ENCODE peak calls at places on chromosome 19, in ten cellular contexts. One of them, this sample, is unnamed.

GRCh38 chr19:16824658-16825311 is 4.4 kb upstream of the SIN3B start:
- DNase-seq in GM12864: no peak
- DNase-seq in Peyer's patch: no peak
- DNase-seq in M059J: peak; percentile 65
- DNase-seq in PC-3: peak; percentile 19
- DNase-seq in GM20000: no peak
- DNase-seq in astrocyte of the spinal cord: peak; percentile 22
- DNase-seq in T-helper 17 cell: no peak
- DNase-seq in SJCRH30: no peak
- DNase-seq in activated CD4-positive, alpha-beta T cell treated with anti-CD3 and anti-CD28 coated beads, Interleukin-2, amount 10 ng/mL, durations not matched to agents 7 days and 5 days: no peak
- DNase-seq in this sample: peak; percentile 38

GRCh38 chr19:48543121-48543710 is 8.8 kb upstream of the SULT2B1 start:
- DNase-seq in SJCRH30: peak; percentile 68
- DNase-seq in T-helper 17 cell: no peak
- DNase-seq in activated CD4-positive, alpha-beta T cell treated with anti-CD3 and anti-CD28 coated beads, Interleukin-2, amount 10 ng/mL, durations not matched to agents 7 days and 5 days: no peak
- DNase-seq in M059J: peak; percentile 82
- DNase-seq in GM20000: no peak
- DNase-seq in astrocyte of the spinal cord: peak; percentile 8
- DNase-seq in PC-3: peak; percentile 92
- DNase-seq in GM12864: no peak
- DNase-seq in Peyer's patch: peak; percentile 64
- DNase-seq in this sample: no peak

GRCh38 chr19:41876847-41877489 is at the start of gene CD79A:
- DNase-seq in SJCRH30: peak; percentile 63
- DNase-seq in activated CD4-positive, alpha-beta T cell treated with anti-CD3 and anti-CD28 coated beads, Interleukin-2, amount 10 ng/mL, durations not matched to agents 7 days and 5 days: no peak
- DNase-seq in GM20000: peak; percentile 82
- DNase-seq in Peyer's patch: no peak
- DNase-seq in PC-3: no peak
- DNase-seq in astrocyte of the spinal cord: no peak
- DNase-seq in T-helper 17 cell: no peak
- DNase-seq in GM12864: peak; percentile 84
- DNase-seq in M059J: no peak
- DNase-seq in this sample: no peak

GRCh38 chr19:3272952-3273351 is 48.5 kb downstream of the CELF5 start:
- DNase-seq in activated CD4-positive, alpha-beta T cell treated with anti-CD3 and anti-CD28 coated beads, Interleukin-2, amount 10 ng/mL, durations not matched to agents 7 days and 5 days: no peak
- DNase-seq in SJCRH30: no peak
- DNase-seq in GM12864: no peak
- DNase-seq in T-helper 17 cell: no peak
- DNase-seq in PC-3: no peak
- DNase-seq in Peyer's patch: no peak
- DNase-seq in M059J: no peak
- DNase-seq in astrocyte of the spinal cord: no peak
- DNase-seq in GM20000: no peak
- DNase-seq in this sample: no peak

GRCh38 chr19:7168941-7169340 is 99.4 kb downstream of the ZNF557 start:
- DNase-seq in activated CD4-positive, alpha-beta T cell treated with anti-CD3 and anti-CD28 coated beads, Interleukin-2, amount 10 ng/mL, durations not matched to agents 7 days and 5 days: no peak
- DNase-seq in GM12864: no peak
- DNase-seq in astrocyte of the spinal cord: no peak
- DNase-seq in Peyer's patch: no peak
- DNase-seq in GM20000: no peak
- DNase-seq in SJCRH30: no peak
- DNase-seq in T-helper 17 cell: no peak
- DNase-seq in M059J: no peak
- DNase-seq in PC-3: no peak
- DNase-seq in this sample: no peak

GRCh38 chr19:1318678-1319471 is 33.2 kb downstream of the EFNA2 start:
- DNase-seq in T-helper 17 cell: no peak
- DNase-seq in GM12864: no peak
- DNase-seq in astrocyte of the spinal cord: no peak
- DNase-seq in GM20000: no peak
- DNase-seq in SJCRH30: peak; percentile 24
- DNase-seq in Peyer's patch: no peak
- DNase-seq in M059J: no peak
- DNase-seq in PC-3: no peak
- DNase-seq in activated CD4-positive, alpha-beta T cell treated with anti-CD3 and anti-CD28 coated beads, Interleukin-2, amount 10 ng/mL, durations not matched to agents 7 days and 5 days: no peak
- DNase-seq in this sample: no peak

GRCh38 chr19:42555317-42555716 is 27.0 kb upstream of the CEACAM1 start:
- DNase-seq in GM20000: no peak
- DNase-seq in T-helper 17 cell: no peak
- DNase-seq in activated CD4-positive, alpha-beta T cell treated with anti-CD3 and anti-CD28 coated beads, Interleukin-2, amount 10 ng/mL, durations not matched to agents 7 days and 5 days: no peak
- DNase-seq in astrocyte of the spinal cord: no peak
- DNase-seq in PC-3: no peak
- DNase-seq in SJCRH30: no peak
- DNase-seq in Peyer's patch: no peak
- DNase-seq in GM12864: no peak
- DNase-seq in M059J: no peak
- DNase-seq in this sample: no peak

GRCh38 chr19:29724741-29725140 is 9.7 kb upstream of the C19orf12 start:
- DNase-seq in PC-3: no peak
- DNase-seq in T-helper 17 cell: no peak
- DNase-seq in M059J: no peak
- DNase-seq in Peyer's patch: no peak
- DNase-seq in astrocyte of the spinal cord: no peak
- DNase-seq in SJCRH30: no peak
- DNase-seq in GM20000: no peak
- DNase-seq in GM12864: no peak
- DNase-seq in activated CD4-positive, alpha-beta T cell treated with anti-CD3 and anti-CD28 coated beads, Interleukin-2, amount 10 ng/mL, durations not matched to agents 7 days and 5 days: no peak
- DNase-seq in this sample: no peak

GRCh38 chr19:912181-913079 is 589 bp downstream of the R3HDM4 start:
- DNase-seq in M059J: no peak
- DNase-seq in PC-3: no peak
- DNase-seq in GM20000: peak; percentile 76
- DNase-seq in SJCRH30: peak; percentile 56
- DNase-seq in GM12864: no peak
- DNase-seq in Peyer's patch: no peak
- DNase-seq in T-helper 17 cell: peak; percentile 39
- DNase-seq in activated CD4-positive, alpha-beta T cell treated with anti-CD3 and anti-CD28 coated beads, Interleukin-2, amount 10 ng/mL, durations not matched to agents 7 days and 5 days: no peak
- DNase-seq in astrocyte of the spinal cord: no peak
- DNase-seq in this sample: no peak

GRCh38 chr19:49677232-49677881 is at the start of gene PRMT1:
- DNase-seq in Peyer's patch: no peak
- DNase-seq in activated CD4-positive, alpha-beta T cell treated with anti-CD3 and anti-CD28 coated beads, Interleukin-2, amount 10 ng/mL, durations not matched to agents 7 days and 5 days: peak; percentile 47
- DNase-seq in T-helper 17 cell: peak; percentile 51
- DNase-seq in SJCRH30: peak; percentile 67
- DNase-seq in astrocyte of the spinal cord: no peak
- DNase-seq in PC-3: peak; percentile 47
- DNase-seq in GM20000: no peak
- DNase-seq in M059J: peak; percentile 30
- DNase-seq in GM12864: no peak
- DNase-seq in this sample: no peak

GRCh38 chr19:48926909-48927308 is 6.6 kb upstream of the DHDH start:
- DNase-seq in GM12864: no peak
- DNase-seq in Peyer's patch: no peak
- DNase-seq in GM20000: no peak
- DNase-seq in activated CD4-positive, alpha-beta T cell treated with anti-CD3 and anti-CD28 coated beads, Interleukin-2, amount 10 ng/mL, durations not matched to agents 7 days and 5 days: peak; percentile 11
- DNase-seq in T-helper 17 cell: no peak
- DNase-seq in astrocyte of the spinal cord: peak; percentile 92
- DNase-seq in PC-3: peak; percentile 95
- DNase-seq in M059J: peak; percentile 97
- DNase-seq in SJCRH30: no peak
- DNase-seq in this sample: peak; percentile 87

GRCh38 chr19:16825312-16826168 is 3.7 kb upstream of the SIN3B start:
- DNase-seq in activated CD4-positive, alpha-beta T cell treated with anti-CD3 and anti-CD28 coated beads, Interleukin-2, amount 10 ng/mL, durations not matched to agents 7 days and 5 days: no peak
- DNase-seq in Peyer's patch: no peak
- DNase-seq in PC-3: no peak
- DNase-seq in GM20000: no peak
- DNase-seq in GM12864: no peak
- DNase-seq in astrocyte of the spinal cord: peak; percentile 87
- DNase-seq in M059J: peak; percentile 80
- DNase-seq in SJCRH30: peak; percentile 79
- DNase-seq in T-helper 17 cell: no peak
- DNase-seq in this sample: peak; percentile 60

GRCh38 chr19:51375504-51376221 is 3.2 kb upstream of the NKG7 start:
- DNase-seq in astrocyte of the spinal cord: no peak
- DNase-seq in M059J: no peak
- DNase-seq in T-helper 17 cell: no peak
- DNase-seq in PC-3: no peak
- DNase-seq in activated CD4-positive, alpha-beta T cell treated with anti-CD3 and anti-CD28 coated beads, Interleukin-2, amount 10 ng/mL, durations not matched to agents 7 days and 5 days: peak; percentile 48
- DNase-seq in SJCRH30: no peak
- DNase-seq in GM12864: no peak
- DNase-seq in Peyer's patch: no peak
- DNase-seq in GM20000: no peak
- DNase-seq in this sample: no peak

GRCh38 chr19:1098177-1099051 is 3.2 kb upstream of the POLR2E start:
- DNase-seq in activated CD4-positive, alpha-beta T cell treated with anti-CD3 and anti-CD28 coated beads, Interleukin-2, amount 10 ng/mL, durations not matched to agents 7 days and 5 days: no peak
- DNase-seq in GM12864: no peak
- DNase-seq in GM20000: no peak
- DNase-seq in SJCRH30: no peak
- DNase-seq in M059J: peak; percentile 38
- DNase-seq in PC-3: peak; percentile 85
- DNase-seq in astrocyte of the spinal cord: no peak
- DNase-seq in T-helper 17 cell: no peak
- DNase-seq in Peyer's patch: peak; percentile 83
- DNase-seq in this sample: no peak

GRCh38 chr19:18656337-18657086 is 19.7 kb downstream of the KLHL26 start:
- DNase-seq in M059J: no peak
- DNase-seq in GM20000: no peak
- DNase-seq in SJCRH30: no peak
- DNase-seq in astrocyte of the spinal cord: no peak
- DNase-seq in Peyer's patch: no peak
- DNase-seq in activated CD4-positive, alpha-beta T cell treated with anti-CD3 and anti-CD28 coated beads, Interleukin-2, amount 10 ng/mL, durations not matched to agents 7 days and 5 days: no peak
- DNase-seq in PC-3: no peak
- DNase-seq in T-helper 17 cell: no peak
- DNase-seq in GM12864: no peak
- DNase-seq in this sample: no peak

GRCh38 chr19:3224346-3225325 is at the start of gene CELF5:
- DNase-seq in activated CD4-positive, alpha-beta T cell treated with anti-CD3 and anti-CD28 coated beads, Interleukin-2, amount 10 ng/mL, durations not matched to agents 7 days and 5 days: peak; percentile 53
- DNase-seq in T-helper 17 cell: peak; percentile 59
- DNase-seq in GM20000: peak; percentile 94
- DNase-seq in PC-3: peak; percentile 30
- DNase-seq in SJCRH30: peak; percentile 56
- DNase-seq in Peyer's patch: no peak
- DNase-seq in GM12864: no peak
- DNase-seq in astrocyte of the spinal cord: no peak
- DNase-seq in M059J: peak; percentile 39
- DNase-seq in this sample: no peak

GRCh38 chr19:40724315-40724714 is 7.4 kb downstream of the ITPKC start:
- DNase-seq in T-helper 17 cell: no peak
- DNase-seq in M059J: no peak
- DNase-seq in GM20000: no peak
- DNase-seq in GM12864: no peak
- DNase-seq in PC-3: no peak
- DNase-seq in astrocyte of the spinal cord: no peak
- DNase-seq in Peyer's patch: no peak
- DNase-seq in activated CD4-positive, alpha-beta T cell treated with anti-CD3 and anti-CD28 coated beads, Interleukin-2, amount 10 ng/mL, durations not matched to agents 7 days and 5 days: no peak
- DNase-seq in SJCRH30: no peak
- DNase-seq in this sample: no peak

This sample was measured in epithelial cell of proximal tubule.